ENCODE peak calls at places on chromosomes 5 and 9, in six cellular contexts. V is neuronal stem cell; H is aorta; O is pancreas; X is effector memory CD4-positive, alpha-beta T cell; Q is uterus. D is an unnamed sample.

GRCh38 chr5:157877821-157878220 is 18.9 kb upstream of the CLINT1 start:
- DNase-seq in V (no peak), H (no peak), O (no peak), X (no peak), Q (no peak), D (no peak)

GRCh38 chr5:144485540-144485939 is 314.9 kb downstream of the KCTD16 start:
- DNase-seq in V (no peak), H (no peak), O (no peak), X (no peak), Q (no peak), D (no peak)

GRCh38 chr5:157924931-157925729 is 66.2 kb upstream of the CLINT1 start:
- DNase-seq in V (no peak), H (no peak), O (no peak), X (no peak), Q (no peak), D (no peak)

GRCh38 chr5:147382776-147383175 is 127.1 kb downstream of the DPYSL3 start:
- DNase-seq in V (no peak), H (no peak), O (no peak), X (no peak), Q (no peak), D (no peak)

GRCh38 chr5:124927735-124928134 is 181.3 kb upstream of the ZNF608 start:
- DNase-seq in V (no peak), H (no peak), O (no peak), X (no peak), Q (no peak), D (no peak)

GRCh38 chr5:55582256-55582655 is 47.5 kb upstream of the PLPP1 start:
- DNase-seq in V (no peak), H (no peak), O (no peak), X (no peak), Q (no peak), D (no peak)

GRCh38 chr5:172010278-172010677 is 3.8 kb upstream of the FBXW11 start:
- DNase-seq in V (no peak), H (no peak), O (no peak), X (no peak), Q (no peak), D (no peak)

GRCh38 chr5:125776656-125777055 is 646.6 kb upstream of the GRAMD2B start:
- DNase-seq in V (no peak), H (no peak), O (no peak), X (no peak), Q (no peak), D (no peak)

GRCh38 chr9:27367175-27367798 is 70.3 kb upstream of the EQTN start:
- DNase-seq in V (no peak), H (no peak), O (no peak), X (no peak), Q (no peak), D (no peak)

GRCh38 chr9:136901516-136902258 is 15.4 kb downstream of the TRAF2 start:
- DNase-seq in V (no peak), H (no peak), O (peak; percentile 58), X (peak; percentile 59), Q (peak; percentile 48), D (no peak)

GRCh38 chr9:133917407-133917806 is 74.7 kb downstream of the VAV2 start:
- DNase-seq in V (no peak), H (no peak), O (no peak), X (no peak), Q (no peak), D (no peak)

GRCh38 chr9:109629615-109630014 is 131.5 kb upstream of the PTPN3 start:
- DNase-seq in V (no peak), H (no peak), O (no peak), X (no peak), Q (no peak), D (no peak)

GRCh38 chr5:133581918-133582317 is 30.4 kb downstream of the FSTL4 start:
- DNase-seq in V (no peak), H (no peak), O (no peak), X (no peak), Q (no peak), D (no peak)

GRCh38 chr5:91468643-91469422 is 85.7 kb upstream of the ARRDC3 start:
- DNase-seq in V (no peak), H (no peak), O (no peak), X (no peak), Q (no peak), D (no peak)

GRCh38 chr9:114272739-114273431 is 50.0 kb upstream of the ORM1 start:
- DNase-seq in V (no peak), H (peak; percentile 60), O (no peak), X (no peak), Q (no peak), D (no peak)

GRCh38 chr5:60066502-60066901 is 173.0 kb upstream of the PDE4D start:
- DNase-seq in V (no peak), H (no peak), O (no peak), X (no peak), Q (no peak), D (no peak)

GRCh38 chr5:3564136-3564535 is 31.5 kb upstream of the IRX1 start:
- DNase-seq in V (peak; percentile 8), H (no peak), O (no peak), X (no peak), Q (no peak), D (no peak)

GRCh38 chr5:171601266-171601881 is 181.9 kb downstream of the FGF18 start:
- DNase-seq in V (no peak), H (no peak), O (no peak), X (no peak), Q (no peak), D (no peak)

GRCh38 chr5:135174315-135175096 is 140.5 kb upstream of the PITX1 start:
- DNase-seq in V (no peak), H (no peak), O (no peak), X (no peak), Q (no peak), D (no peak)

GRCh38 chr5:37146896-37147295 is 102.3 kb downstream of the CPLANE1 start:
- DNase-seq in V (no peak), H (no peak), O (no peak), X (no peak), Q (no peak), D (no peak)
- H3K27ac ChIP-seq in V (no peak overlapping the region), H (no peak overlapping the region), O (no peak overlapping the region), X (no peak overlapping the region), Q (no peak overlapping the region), D (no peak overlapping the region)

DNA sequence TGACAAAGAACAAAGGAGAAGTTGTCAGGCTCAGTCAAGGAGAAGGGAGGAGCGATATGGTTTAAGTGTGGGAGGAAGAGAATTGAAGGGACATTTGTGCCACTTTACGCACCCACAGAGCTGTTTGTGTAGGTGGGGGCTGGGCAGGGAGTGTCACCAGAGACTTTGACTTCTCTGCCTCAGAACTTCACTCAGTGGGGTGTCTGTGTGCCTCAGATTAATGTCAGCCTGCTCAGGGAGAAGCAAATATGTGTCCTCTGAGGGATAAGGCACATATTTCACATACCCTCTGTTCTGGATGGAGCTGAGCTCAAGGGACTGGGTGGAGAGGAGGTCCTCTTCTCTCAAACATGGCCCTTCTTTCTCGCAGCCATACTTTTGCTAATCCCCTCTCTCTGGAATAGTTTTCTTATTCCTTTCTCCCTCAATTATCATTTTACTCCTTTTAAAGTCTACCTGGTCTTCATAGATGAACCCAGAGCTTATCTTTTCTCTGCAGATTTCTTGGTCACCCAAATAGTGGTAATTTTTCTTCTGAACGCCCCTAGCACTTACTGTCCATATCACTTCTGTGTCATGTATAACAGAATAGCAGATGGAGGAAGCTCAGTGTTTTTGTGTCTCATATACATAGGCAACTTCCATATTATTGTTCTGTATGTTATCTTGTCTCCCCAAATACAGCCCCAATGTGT is 77.0 kb downstream of the IQGAP2 start:
- DNase-seq in V (no peak), H (no peak), O (no peak), X (no peak), Q (no peak), D (no peak)
- H3K27ac ChIP-seq in V (no peak overlapping the region), H (no peak overlapping the region), O (no peak overlapping the region), X (no peak overlapping the region), Q (no peak overlapping the region), D (no peak overlapping the region)

DNA sequence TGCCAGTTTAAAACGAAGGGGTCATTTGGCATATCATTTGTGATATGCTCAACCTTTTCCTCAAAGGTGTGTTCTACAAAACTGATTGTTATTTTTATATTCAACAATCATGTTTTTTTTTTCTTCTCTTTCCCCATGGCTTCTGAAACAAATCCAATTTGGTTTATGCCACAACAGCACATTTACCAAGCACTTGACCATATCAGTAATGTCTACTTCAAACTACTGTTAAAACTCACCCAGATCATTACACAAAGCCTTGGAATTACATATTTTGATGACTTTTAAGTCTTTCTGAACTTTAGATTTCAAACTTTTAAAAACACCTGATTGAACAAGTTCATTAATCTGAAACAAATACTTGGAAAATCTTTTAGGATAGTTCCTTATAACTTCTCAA is 29.2 kb downstream of the PWWP2A start:
- DNase-seq in V (no peak), H (no peak), O (no peak), X (no peak), Q (no peak), D (no peak)
- H3K27ac ChIP-seq in V (no peak overlapping the region), H (no peak overlapping the region), O (no peak overlapping the region), X (no peak overlapping the region), Q (no peak overlapping the region), D (no peak overlapping the region)

GRCh38 chr9:121075251-121076036 is 689 bp downstream of the CNTRL start:
- DNase-seq in V (no peak), H (no peak), O (no peak), X (no peak), Q (no peak), D (no peak)

GRCh38 chr9:121074370-121075250 is at the start of gene CNTRL:
- DNase-seq in V (peak; percentile 86), H (peak; percentile 97), O (peak; percentile 91), X (peak; percentile 81), Q (peak; percentile 89), D (peak; percentile 69)

GRCh38 chr9:121067655-121068054 is 7.1 kb upstream of the CNTRL start:
- DNase-seq in V (no peak), H (no peak), O (no peak), X (no peak), Q (no peak), D (no peak)

GRCh38 chr9:121071356-121071755 is 3.4 kb upstream of the CNTRL start:
- DNase-seq in V (no peak), H (no peak), O (no peak), X (no peak), Q (no peak), D (no peak)

DNA sequence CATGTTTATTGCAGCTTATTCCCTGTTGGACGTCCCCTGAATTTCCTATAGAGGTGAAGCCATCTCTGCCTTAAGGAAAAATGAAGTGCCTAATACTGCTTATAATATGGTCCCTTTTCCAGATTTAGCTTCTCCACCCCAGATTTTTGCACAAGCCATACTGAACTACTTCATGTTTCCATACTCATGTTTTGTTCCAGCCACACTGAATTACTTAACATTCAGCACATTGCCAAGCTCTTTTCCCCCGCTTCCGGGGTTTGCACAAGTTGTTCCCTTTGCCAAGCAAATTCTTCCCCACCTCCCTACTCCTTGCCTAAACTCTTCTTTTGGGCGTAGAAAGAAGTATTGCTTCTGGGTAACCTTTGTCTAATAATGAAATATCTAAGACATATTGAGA is 1.7 kb upstream of the CNTRL start:
- DNase-seq in V (no peak), H (no peak), O (no peak), X (no peak), Q (peak; percentile 65), D (peak; percentile 7)
- H3K27ac ChIP-seq in V (no peak overlapping the region), H (no peak overlapping the region), O (no peak overlapping the region), X (no peak overlapping the region), Q (peak overlapping the region; percentile 96), D (no peak overlapping the region)